ENCODE peak calls at places on chromosomes 6 and 20, in six cellular contexts. T is lower leg skin; B is choroid plexus epithelial cell; O is CD8-positive, alpha-beta T cell; K is activated T-cell treated with anti-CD3 and anti-CD28 coated beads for 1 hour; M is NCI-H345. U is an unnamed sample.

GRCh38 chr6:33809619-33810018 is 5.8 kb upstream of the MLN start:
- DNase-seq in B (no peak), T (no peak), O (no peak), M (no peak), K (no peak), U (no peak)

GRCh38 chr6:108896111-108896661 is 48.0 kb downstream of the ARMC2 start:
- DNase-seq in K (no peak), B (peak; percentile 97), O (no peak), M (no peak), T (no peak), U (no peak)

GRCh38 chr6:137412562-137412961 is 81.6 kb downstream of the OLIG3 start:
- DNase-seq in O (no peak), K (no peak), B (peak; percentile 4), M (no peak), T (no peak), U (no peak)

GRCh38 chr20:2738734-2739398 is 46.3 kb downstream of the EBF4 start:
- DNase-seq in M (no peak), O (no peak), T (no peak), K (no peak), B (no peak), U (no peak)

GRCh38 chr6:10033223-10033829 is 381.5 kb downstream of the TFAP2A start:
- DNase-seq in B (no peak), K (no peak), M (peak; percentile 60), T (no peak), O (no peak), U (no peak)

GRCh38 chr20:56702931-56703840 is 74.1 kb downstream of the TFAP2C start:
- DNase-seq in M (no peak), B (no peak), K (no peak), O (no peak), T (no peak), U (no peak)

GRCh38 chr20:23501926-23502325 is 11.0 kb downstream of the CST8 start:
- DNase-seq in T (no peak), O (no peak), M (no peak), K (no peak), B (no peak), U (no peak)

GRCh38 chr6:106844930-106845329 is 129.6 kb downstream of the CD24 start:
- DNase-seq in K (no peak), M (no peak), O (no peak), T (no peak), B (no peak), U (no peak)

GRCh38 chr6:139013185-139013800 is 15.3 kb upstream of the ABRACL start:
- DNase-seq in K (no peak), T (no peak), O (no peak), M (no peak), B (no peak), U (no peak)

GRCh38 chr6:26021350-26022165 is 59.0 kb downstream of the TRIM38 start:
- DNase-seq in B (peak; percentile 98), O (peak; percentile 83), T (peak; percentile 98), M (peak; percentile 98), K (peak; percentile 73), U (peak; percentile 87)

GRCh38 chr20:10427060-10427692 is 6.8 kb downstream of the MKKS start:
- DNase-seq in O (peak; percentile 20), T (no peak), B (peak; percentile 88), K (peak; percentile 30), M (peak; percentile 51), U (peak; percentile 42)

GRCh38 chr20:17807670-17808069 is 107.9 kb downstream of the BANF2 start:
- DNase-seq in K (no peak), O (no peak), M (no peak), T (no peak), B (peak; percentile 45), U (no peak)

GRCh38 chr6:109336221-109336955 is 45.9 kb downstream of the CD164 start:
- DNase-seq in O (no peak), K (no peak), T (no peak), M (peak; percentile 8), B (peak; percentile 56), U (no peak)

GRCh38 chr6:71171478-71172070 is 117.0 kb upstream of the OGFRL1 start:
- DNase-seq in M (no peak), K (no peak), T (no peak), B (no peak), O (no peak), U (no peak)

GRCh38 chr20:63089051-63089907 is 82.5 kb upstream of the BHLHE23 start:
- DNase-seq in T (peak; percentile 79), O (no peak), K (no peak), M (no peak), B (no peak), U (no peak)

GRCh38 chr20:44598413-44599290 is 16.3 kb downstream of the PKIG start:
- DNase-seq in K (no peak), M (no peak), O (no peak), B (peak; percentile 43), T (no peak), U (no peak)

GRCh38 chr6:34295721-34296120 is 46.9 kb upstream of the SMIM29 start:
- DNase-seq in M (no peak), T (no peak), B (no peak), K (no peak), O (no peak), U (no peak)

GRCh38 chr20:21677781-21678180 is 27.7 kb upstream of the PAX1 start:
- DNase-seq in T (no peak), M (no peak), B (no peak), O (no peak), K (no peak), U (no peak)

GRCh38 chr6:26520088-26520839 is 17.9 kb upstream of the HMGN4 start:
- DNase-seq in O (no peak), B (no peak), K (no peak), M (peak; percentile 60), T (no peak), U (no peak)

GRCh38 chr6:18135171-18135570 is 12.7 kb upstream of the NHLRC1 start:
- DNase-seq in O (no peak), B (no peak), T (no peak), M (no peak), K (no peak), U (no peak)

GRCh38 chr20:24987244-24987643 is 5.3 kb downstream of the APMAP start:
- DNase-seq in B (no peak), T (peak; percentile 26), M (peak; percentile 31), O (no peak), K (no peak), U (no peak)

GRCh38 chr6:89258912-89259311 is 41.8 kb upstream of the GABRR1 start:
- DNase-seq in O (no peak), K (no peak), B (no peak), M (peak; percentile 3), T (no peak), U (no peak)

GRCh38 chr6:31794294-31794865 is 1.2 kb downstream of the VARS1 start:
- DNase-seq in T (no peak), O (no peak), M (no peak), B (peak; percentile 61), K (no peak), U (no peak)

GRCh38 chr20:36988494-36988966 is 37.0 kb upstream of the SAMHD1 start:
- DNase-seq in O (no peak), T (no peak), B (peak; percentile 23), K (no peak), M (peak; percentile 3), U (no peak)

GRCh38 chr6:149254241-149254640 is 63.3 kb upstream of the TAB2 start:
- DNase-seq in K (no peak), B (no peak), T (no peak), M (no peak), O (no peak), U (no peak)

GRCh38 chr20:51500936-51501335 is 41.6 kb downstream of the NFATC2 start:
- DNase-seq in T (peak; percentile 37), M (no peak), B (no peak), K (no peak), O (no peak), U (no peak)

GRCh38 chr6:169774347-169774746 is 22.9 kb downstream of the ERMARD start:
- DNase-seq in M (no peak), B (no peak), O (no peak), K (no peak), T (no peak), U (no peak)